ENCODE peak calls at places on chromosomes 11 and 22, in four cellular contexts. R is AG09309, Q is A549, A is nephron progenitor cell. W is an unnamed sample.

GRCh38 chr11:134615041-134615615 is 203.1 kb upstream of the B3GAT1 start:
- DNase-seq in R (no peak), Q (no peak), A (no peak), W (no peak)

GRCh38 chr11:132982769-132983168 is 549.5 kb downstream of the OPCML start:
- DNase-seq in R (no peak), Q (no peak), A (no peak), W (no peak)

GRCh38 chr22:44362249-44363040 is 49.7 kb upstream of the SHISAL1 start:
- DNase-seq in R (no peak), Q (no peak), A (no peak), W (no peak)

GRCh38 chr11:130177782-130178181 is 18.2 kb downstream of the ST14 start:
- DNase-seq in R (no peak), Q (no peak), A (no peak), W (no peak)

GRCh38 chr11:134592391-134592990 is 180.4 kb upstream of the B3GAT1 start:
- DNase-seq in R (no peak), Q (no peak), A (peak; percentile 84), W (no peak)

GRCh38 chr11:119585038-119585666 is 143.8 kb downstream of the NECTIN1 start:
- DNase-seq in R (no peak), Q (no peak), A (peak; percentile 57), W (peak; percentile 38)

GRCh38 chr11:70243912-70244652 is 26.4 kb upstream of the PPFIA1 start:
- DNase-seq in R (no peak), Q (peak; percentile 89), A (no peak), W (no peak)

GRCh38 chr11:125624756-125625213 is at the start of gene CHEK1:
- DNase-seq in R (no peak), Q (no peak), A (no peak), W (no peak)

GRCh38 chr22:46970411-46971123 is 208.1 kb downstream of the TBC1D22A start:
- DNase-seq in R (no peak), Q (no peak), A (no peak), W (no peak)

GRCh38 chr11:65357856-65358356 is 3.4 kb downstream of the TIGD3 start:
- DNase-seq in R (no peak), Q (no peak), A (no peak), W (no peak)

GRCh38 chr22:45389546-45389945 is 23.9 kb downstream of the SMC1B start:
- DNase-seq in R (no peak), Q (no peak), A (no peak), W (no peak)

GRCh38 chr11:65639623-65640482 is 2.0 kb downstream of the SIPA1 start:
- DNase-seq in R (no peak), Q (no peak), A (no peak), W (no peak)

GRCh38 chr11:117058761-117059233 is 39.4 kb downstream of the SIK3 start:
- DNase-seq in R (no peak), Q (no peak), A (no peak), W (no peak)

GRCh38 chr11:69215784-69216415 is 60.2 kb downstream of the SMIM38 start:
- DNase-seq in R (no peak), Q (peak; percentile 57), A (no peak), W (no peak)

GRCh38 chr22:25564979-25565677 is 653 bp downstream of the GRK3 start:
- DNase-seq in R (no peak), Q (peak; percentile 3), A (no peak), W (no peak)

GRCh38 chr11:129881570-129882170 is 13.7 kb downstream of the NFRKB start:
- DNase-seq in R (no peak), Q (peak; percentile 51), A (peak; percentile 55), W (no peak)

GRCh38 chr22:36116127-36116526 is 44.4 kb downstream of the APOL3 start:
- DNase-seq in R (no peak), Q (no peak), A (no peak), W (no peak)

GRCh38 chr22:17729561-17729960 is 44.7 kb downstream of the BID start:
- DNase-seq in R (no peak), Q (no peak), A (no peak), W (no peak)

GRCh38 chr11:111379500-111380136 is 543 bp upstream of the POU2AF1 start:
- DNase-seq in R (no peak), Q (no peak), A (no peak), W (no peak)

GRCh38 chr11:14578551-14578956 is 58.4 kb upstream of the PSMA1 start:
- DNase-seq in R (no peak), Q (no peak), A (no peak), W (no peak)

GRCh38 chr11:9158898-9159391 is 67.5 kb upstream of the SCUBE2 start:
- DNase-seq in R (no peak), Q (no peak), A (no peak), W (no peak)

GRCh38 chr11:126072141-126072741 is 9.6 kb upstream of the CDON start:
- DNase-seq in R (no peak), Q (no peak), A (no peak), W (no peak)

GRCh38 chr11:2377511-2378443 is 667 bp downstream of the CD81 start:
- DNase-seq in R (no peak), Q (peak; percentile 41), A (peak; percentile 71), W (peak; percentile 37)

GRCh38 chr11:69278091-69278867 is 15.7 kb upstream of the MYEOV start:
- DNase-seq in R (no peak), Q (no peak), A (peak; percentile 43), W (no peak)

GRCh38 chr11:58888579-58888978 is 44.1 kb upstream of the GLYATL2 start:
- DNase-seq in R (no peak), Q (no peak), A (no peak), W (no peak)

GRCh38 chr11:74672956-74673895 is 58.0 kb downstream of the CHRDL2 start:
- DNase-seq in R (peak; percentile 95), Q (peak; percentile 86), A (no peak), W (no peak)

GRCh38 chr11:117829369-117829725 is 4.8 kb upstream of the FXYD2 start:
- DNase-seq in R (no peak), Q (no peak), A (no peak), W (no peak)

GRCh38 chr11:126475627-126475991 is 120.1 kb downstream of the ST3GAL4 start:
- DNase-seq in R (no peak), Q (no peak), A (no peak), W (no peak)

GRCh38 chr11:64007629-64008282 is 21.5 kb downstream of the OTUB1 start:
- DNase-seq in R (no peak), Q (peak; percentile 86), A (peak; percentile 73), W (no peak)

GRCh38 chr11:60121259-60121658 is 32.8 kb downstream of the MS4A2 start:
- DNase-seq in R (no peak), Q (no peak), A (peak; percentile 6), W (no peak)

GRCh38 chr22:33272180-33272579 is 214.0 kb upstream of the SYN3 start:
- DNase-seq in R (no peak), Q (no peak), A (no peak), W (no peak)

GRCh38 chr22:33274214-33274828 is 216.1 kb upstream of the SYN3 start:
- DNase-seq in R (no peak), Q (no peak), A (peak; percentile 44), W (no peak)

GRCh38 chr22:33272866-33273265 is 214.7 kb upstream of the SYN3 start:
- DNase-seq in R (no peak), Q (no peak), A (no peak), W (no peak)

GRCh38 chr22:33270596-33270995 is 212.4 kb upstream of the SYN3 start:
- DNase-seq in R (no peak), Q (no peak), A (no peak), W (no peak)

DNA sequence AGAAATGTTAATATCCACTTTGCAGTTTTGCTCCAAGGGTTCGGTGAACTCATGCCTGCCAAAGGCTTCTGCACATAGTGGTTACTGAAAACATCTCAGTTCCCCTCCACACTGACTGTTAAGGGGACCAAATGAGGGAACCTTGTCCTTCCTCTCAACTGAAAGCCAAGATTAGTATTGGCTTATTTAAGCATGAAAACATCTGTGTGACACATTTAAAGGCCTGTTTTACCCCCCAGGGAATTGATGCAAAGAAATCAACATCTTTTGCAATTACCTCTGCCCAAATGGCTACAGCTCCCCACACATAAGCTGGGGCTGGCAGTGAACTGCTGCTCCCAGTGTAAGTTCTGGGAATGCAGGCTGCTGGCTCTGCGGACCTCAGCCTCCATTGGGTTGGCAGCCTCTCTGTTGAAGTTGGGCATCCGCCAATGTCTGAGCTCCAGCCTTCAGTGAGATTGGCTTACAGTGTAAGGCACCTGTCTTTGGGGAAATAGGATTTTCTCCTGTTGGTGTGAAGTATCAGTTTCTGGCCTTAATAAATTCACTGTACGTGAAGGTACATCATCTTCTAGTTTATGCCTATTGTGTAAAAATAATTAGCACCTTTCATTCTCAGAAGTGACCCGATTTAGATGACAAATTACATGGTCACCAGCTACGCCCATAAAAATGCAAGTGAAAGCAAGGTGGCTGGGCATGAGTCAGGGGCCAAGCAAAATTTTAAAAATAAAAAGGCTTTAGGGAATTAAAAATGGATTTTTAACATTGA is 213.4 kb upstream of the SYN3 start:
- DNase-seq in R (no peak), Q (no peak), A (no peak), W (no peak)
- TF ChIP-seq CTCF in R (no peak), Q (no peak), A (no peak), W (no peak)

GRCh38 chr11:16167706-16168487 is 188.4 kb downstream of the SOX6 start:
- DNase-seq in R (no peak), Q (no peak), A (no peak), W (no peak)

GRCh38 chr11:16169541-16169940 is 186.8 kb downstream of the SOX6 start:
- DNase-seq in R (no peak), Q (no peak), A (no peak), W (no peak)

GRCh38 chr11:16169946-16170345 is 186.4 kb downstream of the SOX6 start:
- DNase-seq in R (no peak), Q (no peak), A (no peak), W (no peak)

GRCh38 chr11:16170448-16170847 is 185.9 kb downstream of the SOX6 start:
- DNase-seq in R (no peak), Q (no peak), A (no peak), W (no peak)

GRCh38 chr11:16166571-16166970 is 189.8 kb downstream of the SOX6 start:
- DNase-seq in R (no peak), Q (no peak), A (no peak), W (no peak)
- TF ChIP-seq CTCF in R (no peak), Q (no peak), A (no peak), W (no peak)

GRCh38 chr11:94545641-94546470 is 2.1 kb downstream of the FUT4 start:
- DNase-seq in R (no peak), Q (no peak), A (no peak), W (no peak)

GRCh38 chr11:94549166-94549565 is 5.4 kb downstream of the FUT4 start:
- DNase-seq in R (no peak), Q (no peak), A (no peak), W (no peak)

GRCh38 chr11:94543695-94544581 is at the start of gene FUT4:
- DNase-seq in R (no peak), Q (peak; percentile 66), A (peak; percentile 87), W (peak; percentile 51)

GRCh38 chr11:94544832-94545640 is 1.3 kb downstream of the FUT4 start:
- DNase-seq in R (no peak), Q (no peak), A (no peak), W (no peak)

GRCh38 chr11:94544582-94544831 is 786 bp downstream of the FUT4 start:
- DNase-seq in R (no peak), Q (no peak), A (no peak), W (no peak)
- TF ChIP-seq CTCF in R (no peak), Q (no peak), A (no peak), W (no peak)

DNA sequence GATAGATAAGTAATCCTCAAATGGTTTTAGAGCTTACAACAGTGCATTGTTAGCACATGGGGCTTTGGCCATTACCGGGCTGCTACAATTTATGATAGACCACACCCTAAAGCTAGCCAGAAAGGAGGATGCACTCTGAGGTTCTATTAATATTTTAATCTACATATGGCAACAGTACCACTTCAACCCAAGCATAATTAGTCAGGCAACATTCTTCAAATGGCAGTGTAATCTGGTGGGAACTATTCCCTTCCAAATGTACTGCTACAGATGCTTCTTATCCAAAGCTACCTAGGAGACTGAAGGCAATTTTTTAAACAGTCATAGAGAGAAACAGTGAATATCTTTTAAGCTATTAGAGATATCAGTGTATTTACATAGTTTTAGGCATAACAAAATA is 697.6 kb downstream of the KCNA4 start:
- DNase-seq in R (no peak), Q (no peak), A (no peak), W (no peak)
- TF ChIP-seq CTCF in R (no peak), Q (no peak), A (no peak), W (no peak)